ENCODE peak calls at places on chromosome 19, in seven cellular contexts. A is cardiac muscle cell; F is body of pancreas; T is GM23248; I is CD8-positive, alpha-beta T cell; R is left ventricle myocardium inferior; W is mucosa of descending colon. Y is an unnamed sample. For H3K9me3, the result is how much of the 10 kb centered on the place peaks cover.

GRCh38 chr19:55311397-55311796 is 13.7 kb downstream of the TMEM150B start:
- DNase-seq in A (no peak), F (no peak), T (no peak), I (no peak), R (no peak), W (no peak), Y (no peak)

GRCh38 chr19:6236310-6237291 is 43.2 kb downstream of the MLLT1 start:
- DNase-seq in A (no peak), F (peak), T (no peak), I (no peak), R (peak), W (peak), Y (no peak)

GRCh38 chr19:7099597-7099921 is 30.1 kb downstream of the ZNF557 start:
- DNase-seq in A (no peak), F (no peak), T (no peak), I (no peak), R (no peak), W (no peak), Y (no peak)

GRCh38 chr19:5452594-5453565 is 2.3 kb upstream of the ZNRF4 start:
- DNase-seq in A (no peak), F (no peak), T (peak), I (no peak), R (no peak), W (no peak), Y (no peak)

GRCh38 chr19:8367327-8368001 is 3.5 kb downstream of the ANGPTL4 start:
- DNase-seq in A (peak), F (peak), T (peak), I (no peak), R (peak), W (peak), Y (no peak)

GRCh38 chr19:32224371-32225244 is 120.8 kb upstream of the ZNF507 start:
- DNase-seq in A (peak), F (peak), T (peak), I (peak), R (peak), W (peak), Y (peak)

GRCh38 chr19:33295621-33296472 is 6.5 kb downstream of the CEBPA start:
- DNase-seq in A (no peak), F (no peak), T (no peak), I (no peak), R (no peak), W (peak), Y (no peak)

GRCh38 chr19:11101057-11101456 is 11.8 kb downstream of the LDLR start:
- DNase-seq in A (no peak), F (no peak), T (no peak), I (no peak), R (no peak), W (no peak), Y (no peak)

GRCh38 chr19:18170714-18171255 is 2.8 kb upstream of the IFI30 start:
- DNase-seq in A (no peak), F (no peak), T (no peak), I (no peak), R (peak), W (no peak), Y (no peak)

GRCh38 chr19:5534787-5535586 is 32.8 kb downstream of the TINCR start:
- DNase-seq in A (no peak), F (no peak), T (no peak), I (no peak), R (no peak), W (no peak), Y (no peak)

GRCh38 chr19:50205681-50206138 is 2.3 kb downstream of the MYH14 start:
- DNase-seq in A (no peak), F (peak), T (no peak), I (no peak), R (no peak), W (peak), Y (no peak)

GRCh38 chr19:13098291-13099072 is 4.2 kb downstream of the LYL1 start:
- DNase-seq in A (no peak), F (no peak), T (peak), I (no peak), R (no peak), W (peak), Y (no peak)

GRCh38 chr19:33796164-33797100 is at the start of gene KCTD15:
- DNase-seq in A (peak), F (peak), T (peak), I (no peak), R (peak), W (peak), Y (no peak)

GRCh38 chr19:30662211-30662861 is 290.2 kb downstream of the ZNF536 start:
- DNase-seq in A (no peak), F (peak), T (peak), I (no peak), R (no peak), W (no peak), Y (no peak)

GRCh38 chr19:58248886-58249285 is 20.2 kb downstream of the ZNF544 start:
- DNase-seq in A (no peak), F (no peak), T (no peak), I (no peak), R (no peak), W (no peak), Y (no peak)

GRCh38 chr19:31269425-31270127 is 79.7 kb downstream of the TSHZ3 start:
- DNase-seq in A (no peak), F (no peak), T (peak), I (no peak), R (no peak), W (no peak), Y (no peak)

GRCh38 chr19:1492474-1493006 is 1.6 kb downstream of the REEP6 start:
- DNase-seq in A (no peak), F (no peak), T (peak), I (no peak), R (no peak), W (peak), Y (no peak)

GRCh38 chr19:55669418-55670279 is 5.4 kb upstream of the EPN1 start:
- DNase-seq in A (no peak), F (no peak), T (no peak), I (no peak), R (no peak), W (no peak), Y (no peak)

GRCh38 chr19:10352764-10353671 is 13.6 kb upstream of the ICAM3 start:
- DNase-seq in A (peak), F (no peak), T (no peak), I (no peak), R (peak), W (peak), Y (no peak)

GRCh38 chr19:33047422-33047821 is 17.3 kb downstream of the RHPN2 start:
- DNase-seq in A (peak), F (peak), T (no peak), I (no peak), R (no peak), W (peak), Y (no peak)

GRCh38 chr19:14116918-14117578 is 514 bp downstream of the PRKACA start:
- DNase-seq in A (no peak), F (peak), T (peak), I (peak), R (peak), W (peak), Y (no peak)

GRCh38 chr19:14061751-14062557 is at the start of gene PALM3:
- DNase-seq in A (no peak), F (peak), T (no peak), I (no peak), R (no peak), W (peak), Y (no peak)

GRCh38 chr19:56155124-56155687 is 14.1 kb downstream of the ZNF444 start:
- DNase-seq in A (no peak), F (peak), T (peak), I (no peak), R (no peak), W (no peak), Y (no peak)

GRCh38 chr19:2887391-2887914 is 13.3 kb upstream of the ZNF57 start:
- DNase-seq in A (peak), F (no peak), T (peak), I (peak), R (no peak), W (no peak), Y (no peak)
- H3K9me3 ChIP-seq in A (under half), F (under half), T (under half), I (under half), R (under half), W (under half), Y (under half)

DNA sequence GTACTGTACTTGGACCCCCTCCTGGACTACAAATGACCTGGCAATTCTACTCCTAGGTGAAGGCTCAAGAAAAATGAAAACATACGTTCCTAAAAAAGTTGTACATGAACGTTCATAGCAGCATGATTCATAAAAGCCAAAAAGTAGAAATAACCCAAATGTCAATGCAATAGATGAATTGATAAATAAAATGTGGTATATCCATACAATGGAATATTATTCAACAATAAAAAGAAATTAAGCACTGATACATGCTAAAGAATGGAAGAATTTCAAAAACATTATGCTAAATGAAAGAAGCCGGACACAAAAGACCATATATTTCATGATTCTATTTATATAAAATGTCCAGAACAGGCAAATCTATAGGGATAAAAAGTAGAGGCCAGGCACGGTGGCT is 9.5 kb downstream of the ZNF432 start:
- DNase-seq in A (no peak), F (no peak), T (no peak), I (no peak), R (no peak), W (no peak), Y (no peak)
- H3K9me3 ChIP-seq in A (under half), F (under half), T (under half), I (under half), R (half or more), W (half or more), Y (half or more)

DNA sequence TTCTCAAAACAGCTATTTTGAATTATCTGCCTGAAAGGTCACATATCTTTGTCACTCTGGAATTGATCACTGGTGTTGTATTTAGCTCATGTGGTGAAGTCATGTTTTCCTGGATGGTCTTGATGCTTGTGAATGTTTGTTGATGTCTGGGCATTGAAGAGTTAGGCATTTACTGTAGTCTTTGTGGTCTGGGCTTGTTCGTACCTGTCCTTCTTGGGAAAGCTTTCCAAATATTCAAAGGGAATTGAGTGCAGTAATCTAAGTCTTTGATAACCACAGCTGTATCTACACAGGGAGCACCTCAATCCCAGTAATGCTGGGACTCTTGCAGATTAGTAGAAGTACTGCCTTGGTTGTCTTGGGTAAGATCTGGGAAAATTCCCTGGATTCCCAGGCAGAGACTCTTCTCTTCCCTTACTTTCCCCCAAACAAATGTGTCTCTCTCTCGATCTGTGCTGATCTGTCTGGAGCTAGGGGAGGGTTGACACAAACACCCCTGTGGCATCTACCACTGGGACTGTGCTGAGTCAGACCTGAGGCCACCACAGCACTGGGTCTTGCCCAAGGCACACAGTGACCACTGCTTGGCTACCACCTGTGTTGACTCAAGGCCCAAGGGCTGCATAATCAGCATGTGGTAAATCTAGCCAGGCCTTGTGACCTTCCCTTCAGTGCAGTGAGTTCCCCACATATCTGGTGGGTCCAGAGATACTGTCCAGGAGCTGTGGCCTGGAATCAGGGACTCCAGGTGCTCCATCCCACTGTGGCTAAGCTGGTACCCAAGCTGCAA is 5.5 kb upstream of the CYP4F3 start:
- DNase-seq in A (no peak), F (no peak), T (no peak), I (no peak), R (no peak), W (no peak), Y (no peak)
- H3K9me3 ChIP-seq in A (under half), F (under half), T (under half), I (under half), R (under half), W (under half), Y (under half)

DNA sequence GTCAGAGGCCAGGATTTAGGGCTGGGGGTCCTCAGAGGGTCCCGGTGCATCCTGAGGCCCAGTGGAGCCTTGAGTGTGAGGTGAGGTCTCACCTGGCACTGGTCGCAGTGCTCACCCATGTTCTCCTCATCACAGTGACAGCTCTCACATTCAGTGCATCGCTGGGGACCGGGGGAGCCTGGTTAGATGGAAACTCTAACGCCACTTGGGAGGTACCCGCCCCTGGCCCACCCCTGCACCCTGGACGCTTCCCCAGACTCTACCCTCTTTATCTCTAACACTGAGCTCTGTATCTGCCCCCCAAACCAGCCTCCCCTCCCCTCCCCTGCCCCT is 3.0 kb downstream of the HRC start:
- DNase-seq in A (no peak), F (no peak), T (no peak), I (no peak), R (no peak), W (no peak), Y (no peak)
- H3K9me3 ChIP-seq in A (under half), F (under half), T (under half), I (under half), R (under half), W (under half), Y (under half)

DNA sequence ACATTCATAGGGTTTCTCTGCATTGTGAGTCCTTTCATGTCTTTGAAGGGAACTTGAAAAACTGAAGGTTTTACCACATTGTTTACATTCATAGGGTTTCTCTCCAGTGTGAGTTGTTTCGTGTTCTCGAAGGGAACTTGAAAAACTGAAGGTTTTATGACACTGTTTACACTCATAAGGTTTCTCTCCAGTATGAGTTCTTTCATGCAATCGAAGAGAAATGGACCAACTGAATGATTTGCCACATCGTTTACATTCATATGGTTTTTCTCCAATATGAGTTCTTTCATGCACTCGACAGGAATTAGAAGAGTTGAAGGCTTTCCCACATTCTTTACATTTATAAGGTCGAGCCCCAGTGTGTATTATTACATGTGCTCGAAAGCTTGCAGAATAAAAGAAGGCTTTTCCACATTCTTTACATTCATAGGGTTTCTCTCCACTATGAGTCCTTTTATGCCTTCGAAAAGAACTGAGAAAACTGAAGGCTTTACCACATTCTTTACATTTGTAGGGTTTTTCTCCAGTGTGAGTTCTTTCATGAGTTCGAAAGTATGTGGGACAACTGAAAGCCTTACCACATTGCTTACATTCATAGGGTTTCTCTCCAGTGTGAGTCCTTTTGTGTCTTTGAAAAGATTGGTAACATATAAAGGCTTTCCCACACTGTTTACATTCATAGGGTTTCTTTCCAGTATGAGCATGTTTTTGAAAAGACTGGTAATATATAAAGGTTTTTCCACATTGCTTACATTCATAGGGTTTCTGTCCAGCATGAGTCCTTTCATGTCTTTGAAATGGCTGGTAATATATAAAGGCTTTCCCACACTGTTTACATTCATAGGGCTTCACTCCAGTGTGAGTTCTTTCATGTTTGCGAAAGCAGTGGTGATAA is 20.7 kb downstream of the ZNF14 start:
- DNase-seq in A (no peak), F (no peak), T (no peak), I (no peak), R (no peak), W (no peak), Y (no peak)
- H3K9me3 ChIP-seq in A (under half), F (under half), T (under half), I (half or more), R (half or more), W (half or more), Y (half or more)

GRCh38 chr19:53657330-53657729 is 25.5 kb downstream of the DPRX start:
- DNase-seq in A (no peak), F (no peak), T (no peak), I (no peak), R (no peak), W (no peak), Y (no peak)

GRCh38 chr19:53647792-53648191 is 16.0 kb downstream of the DPRX start:
- DNase-seq in A (no peak), F (no peak), T (no peak), I (no peak), R (no peak), W (no peak), Y (no peak)

GRCh38 chr19:53655042-53655665 is 23.4 kb downstream of the DPRX start:
- DNase-seq in A (no peak), F (no peak), T (no peak), I (no peak), R (no peak), W (no peak), Y (no peak)

GRCh38 chr19:53649746-53650593 is 18.2 kb downstream of the DPRX start:
- DNase-seq in A (no peak), F (no peak), T (no peak), I (no peak), R (no peak), W (no peak), Y (no peak)

DNA sequence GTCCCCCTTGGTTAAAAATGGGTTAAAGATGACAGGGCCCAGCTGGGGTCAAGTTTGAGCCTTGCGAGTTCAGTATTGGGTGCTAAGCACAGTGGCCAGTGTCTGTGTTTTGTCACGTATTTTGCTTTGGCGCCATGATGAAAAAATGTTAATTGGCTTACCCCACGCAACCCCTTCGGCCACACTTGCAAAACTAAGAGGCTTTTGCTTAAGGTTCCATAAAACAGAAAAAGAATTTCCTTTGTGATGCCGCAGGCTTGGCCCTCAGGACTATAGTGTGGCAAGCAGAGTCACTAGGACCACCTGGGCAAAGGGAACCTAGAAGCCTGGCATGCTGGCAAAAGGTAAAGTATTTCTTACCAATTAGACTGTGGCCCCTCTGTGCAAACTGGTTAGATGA is 20.7 kb downstream of the DPRX start:
- DNase-seq in A (no peak), F (no peak), T (no peak), I (no peak), R (no peak), W (no peak), Y (no peak)
- H3K9me3 ChIP-seq in A (under half), F (under half), T (under half), I (under half), R (under half), W (half or more), Y (under half)

GRCh38 chr19:44498988-44499387 is 1.3 kb downstream of the ZNF180 start:
- DNase-seq in A (no peak), F (no peak), T (no peak), I (no peak), R (no peak), W (peak), Y (no peak)

GRCh38 chr19:44499559-44499958 is 763 bp downstream of the ZNF180 start:
- DNase-seq in A (no peak), F (no peak), T (no peak), I (no peak), R (no peak), W (no peak), Y (no peak)

GRCh38 chr19:44499962-44500949 is at the start of gene ZNF180:
- DNase-seq in A (peak), F (peak), T (peak), I (peak), R (peak), W (peak), Y (peak)

DNA sequence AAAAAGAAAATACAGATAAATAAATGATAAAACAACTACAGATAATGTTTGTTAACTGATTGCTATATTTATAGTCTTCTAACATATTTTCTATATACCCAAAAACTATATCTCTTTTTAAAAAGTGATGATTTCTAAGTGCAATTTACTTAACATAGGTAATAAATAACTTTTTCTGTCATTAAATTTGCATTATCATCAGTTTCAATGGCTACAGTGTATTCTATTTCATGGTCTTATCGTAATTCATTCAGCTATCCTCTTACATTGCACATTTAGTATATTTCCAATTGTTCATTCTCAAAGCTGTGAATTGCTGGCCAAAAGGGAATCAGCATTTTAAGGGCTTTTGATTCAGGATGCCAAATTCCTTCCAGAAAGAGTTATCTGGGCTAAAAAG is 3.6 kb downstream of the ZNF180 start:
- DNase-seq in A (no peak), F (no peak), T (no peak), I (no peak), R (no peak), W (no peak), Y (no peak)
- H3K9me3 ChIP-seq in A (under half), F (under half), T (under half), I (under half), R (half or more), W (half or more), Y (under half)